ENCODE peak calls at places on chromosomes 11 and 22, in seven cellular contexts. M, I, K, B, O, Y and D are unnamed samples.

GRCh38 chr22:25399649-25400151 is 164.8 kb upstream of the GRK3 start:
- DNase-seq in M (no peak), I (no peak), K (no peak), B (no peak), O (no peak), Y (no peak), D (no peak)

GRCh38 chr11:15645201-15645600 is 530.5 kb downstream of the INSC start:
- DNase-seq in M (no peak), I (no peak), K (no peak), B (no peak), O (no peak), Y (no peak), D (no peak)

GRCh38 chr11:7385532-7385931 is 99.8 kb upstream of the OLFML1 start:
- DNase-seq in M (no peak), I (no peak), K (no peak), B (no peak), O (no peak), Y (no peak), D (no peak)

GRCh38 chr22:49626361-49627216 is 201.1 kb downstream of the BRD1 start:
- DNase-seq in M (no peak), I (no peak), K (no peak), B (no peak), O (no peak), Y (no peak), D (no peak)

GRCh38 chr11:73578786-73579185 is 19.1 kb downstream of the FAM168A start:
- DNase-seq in M (no peak), I (no peak), K (no peak), B (no peak), O (no peak), Y (no peak), D (peak)

GRCh38 chr11:122287401-122287800 is 171.4 kb upstream of the BLID start:
- DNase-seq in M (no peak), I (no peak), K (no peak), B (no peak), O (no peak), Y (no peak), D (no peak)

GRCh38 chr11:117222991-117223740 is 8.7 kb downstream of the PCSK7 start:
- DNase-seq in M (no peak), I (no peak), K (no peak), B (no peak), O (no peak), Y (no peak), D (no peak)

GRCh38 chr11:17434108-17434507 is 42.5 kb downstream of the ABCC8 start:
- DNase-seq in M (no peak), I (no peak), K (no peak), B (no peak), O (no peak), Y (no peak), D (no peak)

GRCh38 chr11:114166897-114167323 is 107.4 kb downstream of the ZBTB16 start:
- DNase-seq in M (peak), I (peak), K (peak), B (no peak), O (peak), Y (no peak), D (peak)

GRCh38 chr11:30017467-30017895 is 651 bp upstream of the KCNA4 start:
- DNase-seq in M (no peak), I (no peak), K (no peak), B (no peak), O (no peak), Y (no peak), D (no peak)

GRCh38 chr22:36366291-36366708 is 21.5 kb downstream of the MYH9 start:
- DNase-seq in M (no peak), I (peak), K (peak), B (no peak), O (peak), Y (no peak), D (peak)

GRCh38 chr22:29524440-29525191 is 28.9 kb downstream of the THOC5 start:
- DNase-seq in M (no peak), I (peak), K (peak), B (peak), O (peak), Y (no peak), D (peak)

GRCh38 chr22:38850941-38851849 is 7.4 kb upstream of the NPTXR start:
- DNase-seq in M (peak), I (peak), K (peak), B (no peak), O (peak), Y (no peak), D (no peak)

GRCh38 chr11:65298131-65298535 is 16.5 kb upstream of the CDC42EP2 start:
- DNase-seq in M (peak), I (peak), K (peak), B (no peak), O (peak), Y (no peak), D (no peak)

GRCh38 chr11:67252831-67253239 is 13.4 kb upstream of the GRK2 start:
- DNase-seq in M (peak), I (peak), K (peak), B (no peak), O (peak), Y (no peak), D (peak)

GRCh38 chr11:85475637-85476517 is 151.3 kb downstream of the DLG2 start:
- DNase-seq in M (no peak), I (no peak), K (no peak), B (no peak), O (peak), Y (no peak), D (no peak)

GRCh38 chr11:576791-577610 is 731 bp downstream of the PHRF1 start:
- DNase-seq in M (no peak), I (no peak), K (no peak), B (no peak), O (peak), Y (peak), D (no peak)

GRCh38 chr22:30694171-30694637 is 470 bp upstream of the OSBP2 start:
- DNase-seq in M (peak), I (peak), K (no peak), B (peak), O (peak), Y (peak), D (peak)

GRCh38 chr11:107257660-107258059 is 200.0 kb downstream of the CWF19L2 start:
- DNase-seq in M (no peak), I (no peak), K (no peak), B (no peak), O (no peak), Y (no peak), D (no peak)

GRCh38 chr11:2807801-2808241 is 77.8 kb downstream of the CDKN1C start:
- DNase-seq in M (no peak), I (no peak), K (no peak), B (no peak), O (no peak), Y (peak), D (no peak)

GRCh38 chr11:102810943-102811528 is 13.1 kb upstream of the MMP1 start:
- DNase-seq in M (peak), I (peak), K (peak), B (no peak), O (peak), Y (no peak), D (no peak)

GRCh38 chr11:5818245-5818865 is 9.6 kb downstream of the OR52N2 start:
- DNase-seq in M (no peak), I (no peak), K (no peak), B (peak), O (no peak), Y (no peak), D (no peak)

DNA sequence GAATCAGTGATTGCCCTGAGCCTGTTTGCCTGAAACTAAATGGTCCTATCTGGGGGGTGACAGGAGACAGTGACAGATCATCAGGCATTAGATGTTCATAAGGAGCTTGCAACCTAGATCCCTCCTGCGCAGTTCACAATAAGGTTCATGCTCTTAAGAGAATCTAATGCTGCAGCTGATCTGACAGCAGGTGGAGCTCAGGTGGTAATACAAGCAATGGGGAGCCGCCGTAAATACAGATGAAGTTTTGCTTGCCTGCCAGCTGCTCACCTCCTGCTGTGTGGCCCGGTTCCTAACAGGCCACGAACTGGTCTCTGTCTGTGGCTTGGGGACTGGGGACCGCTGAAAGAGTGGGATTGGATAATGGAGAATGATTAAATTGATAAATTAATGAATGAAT is 14.0 kb downstream of the NOX4 start:
- DNase-seq in M (no peak), I (no peak), K (no peak), B (no peak), O (no peak), Y (no peak), D (no peak)
- TF ChIP-seq CTCF in M (no peak), I (no peak), K (no peak), B (no peak), O (no peak), Y (peak), D (no peak)

DNA sequence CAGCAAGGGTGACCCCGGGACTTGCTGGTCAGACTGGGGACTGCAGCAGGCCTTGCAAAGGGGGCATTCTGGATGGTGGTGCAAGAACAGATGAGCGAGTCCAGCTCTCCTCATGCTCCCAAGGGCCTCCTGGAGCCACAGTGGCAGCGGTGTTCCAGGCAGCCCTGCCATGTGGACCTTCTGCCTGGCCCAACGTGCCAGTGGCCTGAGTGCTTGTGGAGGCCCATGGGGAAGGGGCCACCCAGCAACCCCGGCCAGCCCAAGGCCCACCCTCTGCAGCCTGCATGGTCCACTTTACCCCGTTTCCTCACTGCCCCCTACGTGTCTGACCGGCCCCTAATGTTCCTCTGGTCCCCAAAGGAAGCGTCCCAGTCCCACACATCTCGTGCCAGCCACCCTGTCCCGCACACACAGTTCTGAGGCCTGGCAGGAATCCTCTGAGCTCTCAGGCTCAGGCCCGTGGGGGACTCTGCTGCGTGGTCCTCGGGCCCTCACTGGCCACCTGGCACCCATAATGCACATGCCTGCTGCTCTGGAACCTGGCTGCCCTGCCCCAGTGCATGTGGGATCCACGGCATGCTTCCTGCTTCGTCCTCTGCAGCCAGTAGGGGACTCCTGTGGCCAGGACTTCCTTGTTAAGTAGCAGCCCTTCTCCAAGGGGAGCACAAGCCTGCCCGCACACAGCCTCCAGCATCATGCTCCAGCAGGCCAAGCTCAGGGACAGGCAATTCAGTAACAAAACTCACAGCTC is 85.5 kb downstream of the DGCR2 start:
- DNase-seq in M (no peak), I (no peak), K (peak), B (no peak), O (peak), Y (peak), D (no peak)
- TF ChIP-seq CTCF in M (peak), I (peak), K (peak), B (no peak), O (no peak), Y (no peak), D (no peak)

GRCh38 chr11:9095421-9095820 is 4.0 kb upstream of the SCUBE2 start:
- DNase-seq in M (no peak), I (no peak), K (no peak), B (no peak), O (no peak), Y (no peak), D (peak)
- TF ChIP-seq CTCF in M (peak), I (no peak), K (no peak), B (peak), O (peak), Y (no peak), D (no peak)

DNA sequence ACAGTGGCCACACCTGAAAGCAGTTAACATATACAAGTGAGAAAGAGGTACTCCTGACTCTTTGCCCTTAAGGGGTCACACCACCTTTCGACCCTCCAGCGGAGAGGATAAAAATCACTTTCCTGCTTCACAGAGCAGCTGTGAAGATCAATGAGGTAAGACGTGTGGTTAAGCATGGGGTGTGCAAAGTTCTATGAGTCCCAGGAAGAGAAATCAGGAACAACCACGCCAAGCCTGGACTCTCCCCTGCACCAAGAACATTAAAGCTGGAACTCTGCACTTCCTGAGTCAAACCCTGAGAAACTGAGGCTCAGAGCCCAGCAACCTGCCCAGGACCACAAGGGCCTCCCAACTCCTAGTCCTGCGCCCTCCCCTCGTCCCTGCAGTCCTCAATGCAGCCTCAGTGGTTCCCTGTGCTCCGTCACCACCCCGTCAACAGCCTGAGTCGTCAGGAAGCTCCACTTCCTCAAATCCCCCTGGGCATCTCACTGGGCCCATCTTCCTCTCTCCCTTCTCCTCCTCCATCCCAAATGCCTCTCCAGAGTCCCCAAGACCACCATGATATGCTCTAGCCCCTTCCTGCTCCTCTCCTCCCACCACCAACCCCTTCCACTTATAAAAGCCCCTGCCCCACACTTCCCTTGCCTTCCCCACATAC is 17.7 kb downstream of the TNKS1BP1 start:
- DNase-seq in M (no peak), I (no peak), K (no peak), B (no peak), O (no peak), Y (no peak), D (no peak)
- TF ChIP-seq CTCF in M (no peak), I (no peak), K (no peak), B (no peak), O (no peak), Y (no peak), D (no peak)

GRCh38 chr11:61671527-61671926 is 8.7 kb upstream of the DAGLA start:
- DNase-seq in M (no peak), I (no peak), K (no peak), B (no peak), O (no peak), Y (peak), D (no peak)
- TF ChIP-seq CTCF in M (peak), I (no peak), K (peak), B (peak), O (peak), Y (peak), D (no peak)